ENCODE peak calls at places on chromosomes 12 and 14, in nine cellular contexts. P is right lobe of liver; J is DND-41; A is mucosa of descending colon; I is right cardiac atrium; L is lung; F is heart right ventricle; R is lower lobe of right lung; V is CD8-positive, alpha-beta T cell. K is an unnamed sample.

GRCh38 chr12:63150255-63151060 is 543 bp downstream of the AVPR1A start:
- ATAC-seq in R (peak; percentile 48), F (peak; percentile 54), P (peak; percentile 69), L (peak; percentile 27), J (no peak), I (peak; percentile 57), A (no peak), V (no peak), K (peak; percentile 25)

GRCh38 chr14:104149617-104150141 is 11.3 kb downstream of the KIF26A start:
- ATAC-seq in V (no peak), P (peak; percentile 63), J (no peak), L (no peak), I (peak; percentile 58), R (no peak), F (peak; percentile 76), A (no peak), K (peak; percentile 42)

GRCh38 chr12:110658242-110658641 is 30.7 kb downstream of the HVCN1 start:
- ATAC-seq in P (no peak), L (no peak), J (no peak), A (no peak), V (no peak), I (peak; percentile 8), F (no peak), R (no peak), K (no peak)

GRCh38 chr12:4423528-4424195 is 22.0 kb downstream of the FGF6 start:
- ATAC-seq in R (no peak), P (no peak), F (no peak), J (no peak), I (no peak), A (peak; percentile 42), V (no peak), L (no peak), K (no peak)

GRCh38 chr12:103841690-103842584 is 903 bp upstream of the NT5DC3 start:
- ATAC-seq in L (peak; percentile 5), A (peak; percentile 9), J (no peak), I (peak; percentile 58), V (no peak), F (peak; percentile 76), R (peak; percentile 55), P (peak; percentile 79), K (peak; percentile 9)

GRCh38 chr12:69106482-69107118 is 132.8 kb upstream of the CPSF6 start:
- ATAC-seq in R (peak; percentile 78), P (peak; percentile 31), J (no peak), L (no peak), V (no peak), F (no peak), I (no peak), A (no peak), K (no peak)

GRCh38 chr14:41389355-41389754 is 217.3 kb upstream of the LRFN5 start:
- ATAC-seq in J (no peak), A (no peak), P (no peak), V (no peak), R (no peak), I (no peak), F (no peak), L (no peak), K (no peak)

GRCh38 chr12:913919-914718 is 35.4 kb downstream of the RAD52 start:
- ATAC-seq in V (no peak), A (no peak), J (no peak), F (no peak), L (no peak), I (no peak), P (no peak), R (no peak), K (no peak)

GRCh38 chr14:58200480-58200841 is 512 bp downstream of the ACTR10 start:
- ATAC-seq in J (peak; percentile 25), L (no peak), V (peak; percentile 9), F (peak; percentile 5), I (no peak), P (peak; percentile 7), A (peak; percentile 11), R (peak; percentile 23), K (no peak)

GRCh38 chr12:114933428-114934160 is 249.6 kb upstream of the TBX3 start:
- ATAC-seq in A (peak; percentile 38), J (no peak), P (no peak), F (no peak), L (no peak), I (no peak), V (no peak), R (no peak), K (no peak)

GRCh38 chr12:56574210-56574609 is 52.6 kb downstream of the RBMS2 start:
- ATAC-seq in A (no peak), P (no peak), F (no peak), V (no peak), L (no peak), J (no peak), R (no peak), I (no peak), K (no peak)

GRCh38 chr14:99744199-99744872 is 48.9 kb upstream of the EML1 start:
- ATAC-seq in P (no peak), R (no peak), F (no peak), I (no peak), L (no peak), V (no peak), A (no peak), J (no peak), K (no peak)

DNA sequence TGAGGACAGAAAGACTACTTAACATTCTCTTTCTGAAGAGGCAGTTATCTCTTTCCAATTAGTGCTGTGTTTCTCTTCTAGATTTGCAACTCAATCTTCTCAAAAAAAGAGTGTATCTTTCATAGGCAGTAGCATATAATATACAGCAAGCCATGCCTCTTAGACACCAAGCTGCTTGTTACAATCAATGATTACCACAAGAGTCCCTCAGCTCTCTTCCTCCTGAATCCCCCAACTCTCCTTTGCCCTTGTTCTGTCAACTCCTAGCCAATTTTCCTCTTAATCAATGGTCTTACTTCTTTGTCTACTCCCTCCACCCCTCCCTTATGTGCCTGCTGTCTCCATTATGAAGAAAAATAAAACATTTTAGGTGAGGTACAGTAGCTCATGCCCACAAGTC is 2.6 kb downstream of the TMTC1 start:
- ATAC-seq in R (no peak), A (no peak), V (no peak), P (no peak), F (no peak), I (no peak), L (no peak), J (no peak), K (no peak)
- H3K4me3 ChIP-seq in R (peak overlapping the region; percentile 70), A (no peak overlapping the region), V (no peak overlapping the region), P (no peak overlapping the region), F (peak overlapping the region; percentile 73), I (peak overlapping the region; percentile 92), L (peak overlapping the region; percentile 16), J (no peak overlapping the region), K (peak overlapping the region; percentile 98)

GRCh38 chr14:102822311-102822863 is 45.1 kb downstream of the TRAF3 start:
- ATAC-seq in R (no peak), J (no peak), V (no peak), A (no peak), P (no peak), L (no peak), I (no peak), F (no peak), K (no peak)
- H3K4me3 ChIP-seq in R (no peak overlapping the region), J (no peak overlapping the region), V (no peak overlapping the region), A (no peak overlapping the region), P (no peak overlapping the region), L (no peak overlapping the region), I (no peak overlapping the region), F (no peak overlapping the region), K (no peak overlapping the region)

DNA sequence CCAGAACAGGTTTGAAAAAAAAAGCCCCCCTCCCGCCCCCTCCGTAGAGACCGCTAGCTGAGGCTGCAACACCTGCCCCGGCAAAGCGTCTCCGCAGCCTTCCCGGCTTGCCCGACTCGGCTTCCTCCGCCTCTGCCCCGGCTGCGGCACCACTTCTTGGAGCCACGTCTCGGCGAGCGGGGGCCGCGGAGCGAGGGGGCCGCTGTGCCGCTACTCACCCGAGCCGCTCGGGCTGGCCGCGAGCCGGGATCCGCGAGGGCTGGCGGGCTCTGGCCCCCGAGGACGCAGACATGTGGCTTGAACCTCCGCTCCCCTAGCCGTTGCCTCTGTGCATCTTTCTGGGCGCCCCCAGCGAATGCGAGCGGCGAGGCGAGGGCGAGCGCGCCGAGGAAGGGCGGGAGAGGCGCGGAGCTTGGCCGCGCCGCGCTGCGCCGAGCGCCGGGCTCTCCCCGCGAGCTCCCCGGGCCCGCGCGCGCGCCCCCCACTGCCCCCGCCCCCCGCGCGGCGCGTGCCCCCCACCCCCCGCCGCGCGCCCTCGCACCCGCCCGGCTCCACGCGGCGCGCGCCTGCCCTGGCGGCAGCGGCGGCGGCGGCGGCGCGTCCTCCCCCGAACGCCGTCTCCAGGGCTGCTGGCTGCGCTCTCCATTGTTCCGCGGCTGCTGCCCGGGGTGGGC is 249.5 kb downstream of the APAF1 start:
- ATAC-seq in A (no peak), J (no peak), I (no peak), F (no peak), R (no peak), L (no peak), V (no peak), P (no peak), K (no peak)
- H3K4me3 ChIP-seq in A (no peak overlapping the region), J (no peak overlapping the region), I (peak overlapping the region; percentile 33), F (peak overlapping the region; percentile 12), R (peak overlapping the region; percentile 19), L (no peak overlapping the region), V (no peak overlapping the region), P (no peak overlapping the region), K (peak overlapping the region; percentile 28)

GRCh38 chr12:46387697-46388096 is 15.1 kb upstream of the SLC38A2 start:
- ATAC-seq in V (no peak), R (no peak), I (no peak), J (no peak), L (no peak), A (no peak), P (no peak), F (no peak), K (no peak)

GRCh38 chr12:46386360-46386867 is 13.8 kb upstream of the SLC38A2 start:
- ATAC-seq in P (peak; percentile 1), J (no peak), L (no peak), V (no peak), I (no peak), A (no peak), F (no peak), R (peak; percentile 0), K (no peak)

GRCh38 chr12:46385439-46385838 is 12.9 kb upstream of the SLC38A2 start:
- ATAC-seq in A (no peak), J (no peak), L (no peak), R (no peak), V (no peak), P (peak; percentile 39), I (no peak), F (no peak), K (no peak)

GRCh38 chr12:46388427-46388992 is 15.9 kb upstream of the SLC38A2 start:
- ATAC-seq in P (no peak), I (no peak), A (no peak), V (no peak), F (no peak), R (no peak), J (no peak), L (no peak), K (no peak)

DNA sequence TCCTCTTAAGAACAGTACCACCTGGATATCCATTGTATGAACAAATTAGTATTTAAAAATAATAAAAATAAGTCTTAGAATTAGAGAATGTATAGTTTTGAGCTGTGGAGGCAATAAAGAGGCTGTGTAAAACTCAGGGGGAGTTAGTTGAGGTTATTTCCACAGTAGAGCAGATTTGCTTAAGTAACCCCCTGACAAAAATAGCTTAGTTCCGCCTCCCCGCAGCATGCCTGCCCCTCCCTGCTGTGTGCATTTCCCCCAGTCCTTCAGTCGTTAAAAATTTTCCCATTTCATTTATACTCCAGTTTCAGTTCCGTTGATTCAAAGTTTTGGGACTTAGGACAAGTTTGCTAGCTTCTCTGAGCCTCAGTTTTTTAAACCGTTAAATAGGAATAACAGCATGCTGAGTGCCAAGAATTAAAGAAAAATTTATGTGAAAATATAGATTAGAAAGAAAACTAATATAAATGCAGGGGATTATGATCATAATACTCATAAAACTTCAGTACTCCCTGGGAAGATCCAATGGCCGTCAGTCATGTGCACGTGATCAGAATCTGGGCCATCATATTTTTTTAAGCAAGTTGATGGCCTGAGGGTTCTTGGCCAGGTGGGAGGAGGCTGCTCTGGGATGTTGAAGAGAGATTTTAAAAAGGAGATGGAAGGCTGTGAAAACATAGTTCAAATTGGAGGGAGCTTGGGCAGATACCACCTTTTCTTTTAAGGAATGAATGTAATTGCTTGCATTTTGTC is 14.5 kb upstream of the SLC38A2 start:
- ATAC-seq in J (no peak), F (no peak), P (no peak), L (no peak), I (no peak), R (no peak), V (no peak), A (no peak), K (no peak)
- H3K4me3 ChIP-seq in J (no peak overlapping the region), F (peak overlapping the region; percentile 1), P (no peak overlapping the region), L (no peak overlapping the region), I (peak overlapping the region; percentile 12), R (peak overlapping the region; percentile 22), V (no peak overlapping the region), A (no peak overlapping the region), K (peak overlapping the region; percentile 15)

K was measured in gastroesophageal sphincter.